ENCODE peak calls at places on chromosomes 12 and 14, in eight cellular contexts. G is psoas muscle, Y is fibroblast of lung, O is HepG2, A is nephron progenitor cell, U is MCF 10A, X is endothelial cell, L is osteocyte. I is an unnamed sample.

GRCh38 chr12:9943244-9943643 is 11.1 kb upstream of the CLEC2A start:
- DNase-seq in G (no peak), U (no peak), L (no peak), O (no peak), X (no peak), A (peak; percentile 5), Y (no peak), I (no peak)

GRCh38 chr14:21047378-21047781 is 5.2 kb downstream of the RNASE7 start:
- DNase-seq in A (no peak), G (no peak), X (no peak), O (no peak), L (no peak), U (no peak), Y (peak; percentile 71), I (no peak)

GRCh38 chr14:104084251-104085002 is 1.1 kb upstream of the ASPG start:
- DNase-seq in X (no peak), L (no peak), A (no peak), O (no peak), Y (peak; percentile 16), U (no peak), G (no peak), I (no peak)

GRCh38 chr12:124395986-124396385 is 101.1 kb downstream of the RFLNA start:
- DNase-seq in L (no peak), A (no peak), G (no peak), Y (no peak), U (no peak), O (no peak), X (no peak), I (peak; percentile 60)

GRCh38 chr14:33938131-33938949 is 12.5 kb downstream of the EGLN3 start:
- DNase-seq in U (peak; percentile 61), L (no peak), A (peak; percentile 38), Y (peak; percentile 10), X (peak; percentile 41), O (peak; percentile 49), G (peak; percentile 88), I (peak; percentile 90)

GRCh38 chr12:96211989-96212388 is 17.8 kb downstream of the ELK3 start:
- DNase-seq in G (no peak), L (no peak), O (no peak), Y (no peak), A (no peak), U (no peak), X (no peak), I (no peak)

GRCh38 chr12:82723891-82724290 is 37.2 kb downstream of the TMTC2 start:
- DNase-seq in Y (no peak), X (no peak), A (no peak), O (no peak), G (no peak), L (no peak), U (no peak), I (no peak)

GRCh38 chr14:92443741-92444140 is 69.8 kb upstream of the RIN3 start:
- DNase-seq in A (no peak), U (no peak), G (no peak), O (no peak), Y (no peak), X (no peak), L (no peak), I (no peak)

GRCh38 chr12:80162177-80162576 is 62.8 kb downstream of the OTOGL start:
- DNase-seq in L (no peak), A (no peak), U (no peak), Y (no peak), G (no peak), X (no peak), O (no peak), I (no peak)

GRCh38 chr12:94767971-94768370 is 117.6 kb upstream of the TMCC3 start:
- DNase-seq in U (no peak), Y (peak; percentile 64), X (no peak), G (no peak), L (no peak), A (no peak), O (no peak), I (no peak)

GRCh38 chr12:52189376-52190174 is 2.2 kb downstream of the KRT80 start:
- DNase-seq in G (no peak), O (no peak), A (no peak), U (no peak), Y (peak; percentile 77), X (no peak), L (no peak), I (no peak)

GRCh38 chr12:80837342-80837978 is 100.3 kb downstream of the LIN7A start:
- DNase-seq in A (peak; percentile 34), Y (peak; percentile 69), U (peak; percentile 61), X (peak; percentile 28), G (no peak), L (no peak), O (peak; percentile 61), I (peak; percentile 44)

GRCh38 chr12:49870501-49871262 is 27.8 kb upstream of the BCDIN3D start:
- DNase-seq in O (no peak), Y (no peak), A (no peak), U (no peak), X (no peak), G (no peak), L (no peak), I (no peak)

GRCh38 chr12:114935658-114936057 is 251.7 kb upstream of the TBX3 start:
- DNase-seq in G (no peak), A (no peak), L (no peak), Y (no peak), O (no peak), U (peak; percentile 32), X (no peak), I (no peak)

GRCh38 chr12:57111046-57111698 is at the start of gene STAT6:
- DNase-seq in L (peak; percentile 90), A (peak; percentile 49), Y (peak; percentile 76), O (peak; percentile 71), U (peak; percentile 86), X (peak; percentile 58), G (peak; percentile 86), I (no peak)

GRCh38 chr12:132343294-132343972 is 14.0 kb upstream of the GALNT9 start:
- DNase-seq in L (no peak), X (no peak), O (no peak), U (no peak), A (peak; percentile 66), G (no peak), Y (no peak), I (no peak)

GRCh38 chr12:104673294-104674062 is 216.7 kb downstream of the CHST11 start:
- DNase-seq in G (no peak), L (no peak), U (no peak), A (no peak), X (no peak), O (no peak), Y (no peak), I (peak; percentile 37)

GRCh38 chr14:92323031-92323915 is at the start of gene SLC24A4:
- DNase-seq in L (no peak), A (peak; percentile 60), G (no peak), Y (peak; percentile 22), O (no peak), X (peak; percentile 31), U (no peak), I (no peak)

GRCh38 chr14:29709490-29709889 is 218.2 kb downstream of the PRKD1 start:
- DNase-seq in U (no peak), Y (no peak), O (no peak), A (no peak), G (no peak), L (no peak), X (no peak), I (no peak)

GRCh38 chr12:57044856-57045255 is 5.1 kb downstream of the MYO1A start:
- DNase-seq in Y (no peak), G (no peak), X (no peak), L (no peak), U (no peak), O (no peak), A (no peak), I (no peak)

GRCh38 chr14:49220492-49220891 is 365.7 kb downstream of the RPS29 start:
- DNase-seq in U (peak; percentile 34), X (no peak), O (no peak), A (peak; percentile 13), L (no peak), G (no peak), Y (peak; percentile 8), I (no peak)

DNA sequence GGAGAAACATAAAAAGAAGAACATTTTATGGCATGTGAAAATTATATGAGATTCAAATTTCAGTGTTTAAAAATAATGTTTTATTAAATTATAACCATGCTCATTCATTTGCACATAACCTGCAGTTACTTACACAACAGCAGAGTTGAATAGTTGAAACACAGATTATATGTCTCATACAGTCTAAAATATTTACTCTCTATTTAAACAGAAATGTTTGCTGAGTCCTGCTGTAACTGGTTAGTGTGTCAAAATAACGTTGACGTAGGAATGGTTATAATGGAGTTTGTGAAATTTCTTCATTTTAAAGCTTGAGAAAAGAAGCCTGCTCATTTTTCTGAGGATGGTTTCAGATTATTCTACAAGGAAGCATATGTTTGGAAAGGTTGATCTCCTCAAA is 196.5 kb upstream of the GARIN2 start:
- DNase-seq in G (no peak), Y (no peak), X (no peak), U (no peak), A (no peak), O (peak; percentile 20), L (no peak), I (no peak)
- TF ChIP-seq CTCF in G (no peak), Y (no peak), X (no peak), U (no peak), A (no peak), O (no peak), L (no peak), I (no peak)

GRCh38 chr12:2354151-2354991 is 301.6 kb downstream of the CACNA1C start:
- DNase-seq in G (no peak), A (no peak), U (no peak), X (no peak), O (no peak), L (no peak), Y (peak; percentile 75), I (no peak)
- TF ChIP-seq CTCF in G (peak; percentile 20), A (no peak), U (no peak), X (no peak), O (no peak), L (no peak), Y (no peak), I (no peak)

DNA sequence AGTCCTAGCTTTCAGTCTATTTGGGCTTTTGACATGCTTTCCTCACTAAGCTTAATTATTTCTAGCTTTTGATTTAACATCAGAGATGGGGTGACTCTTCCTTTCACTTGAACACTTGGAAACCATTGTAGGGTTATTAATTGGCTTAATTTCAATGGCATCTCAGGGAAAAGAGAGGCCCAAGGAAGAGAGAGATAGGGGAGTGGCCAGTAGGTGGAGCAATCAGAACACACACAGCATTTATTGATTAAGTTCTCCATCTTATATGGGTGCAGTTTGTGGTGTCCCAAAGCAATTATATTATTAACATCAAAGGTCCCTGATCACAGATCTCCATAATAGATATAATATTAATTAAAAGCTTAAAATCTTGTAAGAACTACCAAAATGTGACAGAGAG is 1466.1 kb upstream of the SEL1L start:
- DNase-seq in O (no peak), L (no peak), U (peak; percentile 41), G (no peak), X (no peak), Y (no peak), A (no peak), I (no peak)
- TF ChIP-seq CTCF in O (no peak), L (peak; percentile 57), U (peak; percentile 34), G (no peak), X (peak; percentile 38), Y (peak; percentile 22), A (no peak), I (peak; percentile 11)

GRCh38 chr12:75488553-75488952 is 8.0 kb downstream of the GLIPR1 start:
- DNase-seq in O (peak; percentile 12), U (peak; percentile 38), G (no peak), Y (peak; percentile 45), X (no peak), A (no peak), L (no peak), I (peak; percentile 38)
- TF ChIP-seq CTCF in O (peak; percentile 47), U (peak; percentile 26), G (peak; percentile 23), Y (peak; percentile 48), X (no peak), A (no peak), L (peak; percentile 60), I (peak; percentile 68)

I was measured in BE2C.